ENCODE peak calls at places on chromosome 10, in four cellular contexts. O is CD8-positive, alpha-beta T cell; X is cardiac muscle cell; W is Calu3. D is an unnamed sample.
A peak's percentile ranks its signal among the peaks of the same experiment; 100 is the strongest.

GRCh38 chr10:75048669-75049098 is 62.8 kb upstream of the SAMD8 start:
- DNase-seq in O (no peak), X (no peak), W (no peak), D (no peak)

GRCh38 chr10:20912969-20913368 is 15.9 kb upstream of the NEBL start:
- DNase-seq in O (no peak), X (no peak), W (no peak), D (no peak)

GRCh38 chr10:7193369-7193768 is 217.5 kb downstream of the SFMBT2 start:
- DNase-seq in O (peak; percentile 25), X (no peak), W (no peak), D (no peak)

GRCh38 chr10:119197921-119198320 is 9.4 kb upstream of the GRK5 start:
- DNase-seq in O (no peak), X (no peak), W (no peak), D (no peak)

GRCh38 chr10:68096913-68097509 is 12.3 kb upstream of the MYPN start:
- DNase-seq in O (no peak), X (no peak), W (peak; percentile 81), D (no peak)

GRCh38 chr10:119090968-119091367 is 10.4 kb upstream of the EIF3A start:
- DNase-seq in O (peak; percentile 47), X (no peak), W (peak; percentile 42), D (no peak)

GRCh38 chr10:124589491-124590006 is 127.9 kb downstream of the LHPP start:
- DNase-seq in O (no peak), X (no peak), W (peak; percentile 12), D (no peak)

GRCh38 chr10:111556666-111557065 is 479.8 kb downstream of the ADRA2A start:
- DNase-seq in O (no peak), X (no peak), W (no peak), D (no peak)

GRCh38 chr10:103661198-103661950 is 167.9 kb downstream of the NEURL1 start:
- DNase-seq in O (peak; percentile 44), X (peak; percentile 95), W (peak; percentile 43), D (peak; percentile 24)
- TF ChIP-seq CTCF in O (no peak), X (no peak), W (no peak), D (no peak)

GRCh38 chr10:73263948-73264347 is 11.5 kb upstream of the MRPS16 start:
- DNase-seq in O (no peak), X (no peak), W (no peak), D (no peak)
- TF ChIP-seq CTCF in O (peak; percentile 44), X (peak; percentile 57), W (no peak), D (peak; percentile 70)

GRCh38 chr10:78402636-78403035 is 369.0 kb downstream of the RPS24 start:
- DNase-seq in O (no peak), X (no peak), W (no peak), D (no peak)

GRCh38 chr10:78405231-78405630 is 371.6 kb downstream of the RPS24 start:
- DNase-seq in O (no peak), X (no peak), W (no peak), D (no peak)

GRCh38 chr10:78404296-78404695 is 370.6 kb downstream of the RPS24 start:
- DNase-seq in O (no peak), X (no peak), W (no peak), D (no peak)

GRCh38 chr10:78398385-78398784 is 364.7 kb downstream of the RPS24 start:
- DNase-seq in O (no peak), X (no peak), W (no peak), D (no peak)

GRCh38 chr10:78401882-78402367 is 368.3 kb downstream of the RPS24 start:
- DNase-seq in O (no peak), X (peak; percentile 78), W (no peak), D (no peak)
- TF ChIP-seq CTCF in O (no peak), X (no peak), W (no peak), D (no peak)

DNA sequence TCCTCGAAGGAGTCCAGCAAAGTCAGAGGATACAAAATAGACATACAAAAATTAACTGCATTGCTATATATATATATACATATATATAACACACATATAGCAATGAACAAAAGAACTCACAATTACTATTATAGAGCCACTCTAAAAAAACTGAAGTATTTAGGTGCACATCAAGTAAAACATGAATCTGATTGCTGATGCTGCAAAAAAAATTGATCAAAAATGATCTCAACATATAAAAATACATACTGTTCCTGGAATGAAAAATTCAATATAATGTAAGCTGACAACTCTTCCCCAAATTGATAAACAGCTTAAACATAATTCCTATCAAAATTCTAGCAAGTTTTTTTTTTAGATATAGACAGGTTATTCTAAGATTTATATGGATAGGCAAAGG is 126.8 kb downstream of the ALOX5 start:
- DNase-seq in O (no peak), X (no peak), W (no peak), D (no peak)
- TF ChIP-seq CTCF in O (no peak), X (no peak), W (no peak), D (no peak)

DNA sequence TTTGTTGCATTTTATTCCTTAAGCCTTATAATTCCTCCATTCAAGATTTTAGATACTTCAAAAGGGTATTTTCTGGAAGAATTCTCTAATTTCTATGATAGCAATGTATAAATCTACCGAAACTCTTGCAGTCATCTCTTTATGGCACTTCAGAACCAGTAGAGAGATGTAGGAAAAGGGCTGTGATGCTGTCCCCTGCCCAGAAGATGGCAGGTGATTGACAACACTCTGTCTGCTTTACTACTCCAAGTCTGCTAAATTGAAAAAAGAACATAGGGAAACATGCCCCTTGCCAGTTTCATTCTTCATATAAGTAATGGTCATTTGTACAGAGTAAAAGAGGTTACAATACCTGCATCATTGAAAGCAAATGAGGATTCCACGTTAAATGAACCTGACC is 5.1 kb downstream of the TCTN3 start:
- DNase-seq in O (no peak), X (no peak), W (no peak), D (no peak)
- TF ChIP-seq CTCF in O (no peak), X (no peak), W (no peak), D (no peak)

DNA sequence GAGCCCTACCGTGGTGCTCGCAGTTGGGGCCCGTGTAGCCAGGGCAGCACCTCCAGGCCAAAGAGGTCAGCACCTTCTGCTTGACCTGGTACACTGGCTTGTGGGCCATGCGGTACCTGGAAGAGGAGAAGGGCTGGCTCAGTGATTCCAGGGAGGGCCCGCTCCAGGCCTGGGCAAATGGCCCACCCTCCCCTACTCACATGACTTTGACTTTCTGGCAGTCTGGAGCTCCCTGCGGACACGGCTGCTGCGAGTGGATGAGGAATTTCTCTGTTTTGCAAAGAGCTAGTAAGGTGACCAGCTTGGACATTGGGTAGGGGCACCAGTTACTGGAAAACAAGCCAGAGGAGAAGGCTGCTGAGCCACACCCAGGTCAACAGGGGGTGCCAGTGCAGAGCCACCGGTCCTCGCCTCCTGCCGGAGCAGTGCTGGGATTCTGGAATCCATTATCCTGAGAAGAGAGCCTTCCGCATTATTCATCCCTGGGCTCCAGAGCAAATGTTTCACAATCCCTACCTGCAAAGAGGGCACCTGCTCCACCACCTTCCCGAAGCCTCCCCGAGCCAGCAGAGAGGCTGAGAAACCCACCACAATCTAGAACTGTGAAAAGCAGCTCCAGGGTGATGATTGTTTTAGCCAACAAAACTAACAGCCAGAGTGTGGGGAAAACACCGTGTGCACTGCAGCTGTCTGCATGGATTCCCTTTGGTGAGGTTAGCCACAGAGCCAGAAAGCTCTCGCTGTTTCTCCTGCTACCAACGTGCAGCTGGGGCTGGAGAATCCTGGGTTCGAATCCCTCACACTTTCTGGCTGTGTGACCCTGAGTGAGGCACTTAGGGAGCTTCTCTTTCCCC is 11.8 kb downstream of the MMRN2 start:
- DNase-seq in O (peak; percentile 4), X (peak; percentile 65), W (peak; percentile 28), D (no peak)
- TF ChIP-seq CTCF in O (no peak), X (peak; percentile 37), W (no peak), D (no peak)